ENCODE peak calls at places on chromosomes 5 and 9, in four cellular contexts. M, Y, W and T are unnamed samples.

GRCh38 chr9:27888661-27889295 is 315.5 kb upstream of the C9orf72 start:
- DNase-seq in M (no peak), Y (no peak), W (no peak), T (no peak)

GRCh38 chr5:135437796-135438560 is 9.2 kb downstream of the DCANP1 start:
- DNase-seq in M (peak; percentile 60), Y (no peak), W (peak; percentile 77), T (no peak)

GRCh38 chr5:136236479-136237083 is 43.6 kb upstream of the SMIM32 start:
- DNase-seq in M (no peak), Y (no peak), W (no peak), T (no peak)

GRCh38 chr5:136424835-136425694 is 59.7 kb upstream of the TRPC7 start:
- DNase-seq in M (peak; percentile 61), Y (peak; percentile 10), W (peak; percentile 69), T (peak; percentile 89)

GRCh38 chr9:112754578-112754977 is 4.0 kb downstream of the SNX30 start:
- DNase-seq in M (no peak), Y (no peak), W (peak; percentile 29), T (no peak)

GRCh38 chr5:171681667-171682066 is 104.0 kb upstream of the SMIM23 start:
- DNase-seq in M (no peak), Y (no peak), W (no peak), T (no peak)

GRCh38 chr9:7045361-7045760 is 287.6 kb downstream of the KDM4C start:
- DNase-seq in M (no peak), Y (no peak), W (peak; percentile 58), T (no peak)

GRCh38 chr9:125330587-125330986 is 69.0 kb downstream of the GAPVD1 start:
- DNase-seq in M (no peak), Y (no peak), W (no peak), T (no peak)

GRCh38 chr5:174720612-174721521 is 3.5 kb upstream of the MSX2 start:
- DNase-seq in M (no peak), Y (no peak), W (peak; percentile 28), T (no peak)

GRCh38 chr9:135701067-135701967 is 668 bp upstream of the KCNT1 start:
- DNase-seq in M (no peak), Y (no peak), W (no peak), T (no peak)

GRCh38 chr5:1785984-1786383 is 13.7 kb downstream of the MRPL36 start:
- DNase-seq in M (no peak), Y (no peak), W (no peak), T (peak; percentile 42)

GRCh38 chr5:146005723-146006122 is 69.3 kb downstream of the SH3RF2 start:
- DNase-seq in M (no peak), Y (no peak), W (no peak), T (no peak)

GRCh38 chr5:144844086-144844485 is 673.4 kb downstream of the KCTD16 start:
- DNase-seq in M (no peak), Y (no peak), W (peak; percentile 66), T (no peak)

GRCh38 chr5:41346609-41347008 is 133.3 kb upstream of the C6 start:
- DNase-seq in M (no peak), Y (no peak), W (peak; percentile 34), T (no peak)

GRCh38 chr5:139925650-139926640 is 117.2 kb downstream of the NRG2 start:
- DNase-seq in M (no peak), Y (peak; percentile 11), W (no peak), T (no peak)

GRCh38 chr5:80238778-80239679 is 16.8 kb downstream of the SERINC5 start:
- DNase-seq in M (peak; percentile 72), Y (no peak), W (peak; percentile 44), T (peak; percentile 71)

GRCh38 chr5:89437450-89438435 is 554.8 kb upstream of the MEF2C start:
- DNase-seq in M (no peak), Y (no peak), W (peak; percentile 26), T (no peak)

GRCh38 chr5:9156282-9156681 is 389.6 kb downstream of the SEMA5A start:
- DNase-seq in M (no peak), Y (no peak), W (peak; percentile 88), T (no peak)

GRCh38 chr5:85843535-85843934 is 774.2 kb upstream of the COX7C start:
- DNase-seq in M (no peak), Y (no peak), W (no peak), T (peak; percentile 62)

GRCh38 chr9:86005253-86005775 is 64.4 kb downstream of the NAA35 start:
- DNase-seq in M (no peak), Y (no peak), W (no peak), T (no peak)

GRCh38 chr9:79580065-79580464 is 8.3 kb downstream of the TLE4 start:
- DNase-seq in M (no peak), Y (no peak), W (no peak), T (no peak)

GRCh38 chr5:128537306-128537998 is 593 bp downstream of the FBN2 start:
- DNase-seq in M (peak; percentile 23), Y (no peak), W (peak; percentile 86), T (peak; percentile 40)

GRCh38 chr5:109668237-109668636 is 21.5 kb upstream of the MAN2A1 start:
- DNase-seq in M (no peak), Y (no peak), W (no peak), T (no peak)

GRCh38 chr5:151048526-151048925 is 28.1 kb downstream of the GPX3 start:
- DNase-seq in M (no peak), Y (no peak), W (no peak), T (no peak)

GRCh38 chr5:36653046-36653445 is 46.6 kb downstream of the SLC1A3 start:
- DNase-seq in M (no peak), Y (no peak), W (no peak), T (no peak)

GRCh38 chr5:72092074-72092473 is 15.2 kb upstream of the MAP1B start:
- DNase-seq in M (no peak), Y (no peak), W (no peak), T (no peak)

GRCh38 chr5:120564013-120564412 is 99.9 kb downstream of the PRR16 start:
- DNase-seq in M (no peak), Y (no peak), W (no peak), T (no peak)

GRCh38 chr5:135356522-135357318 is 42.3 kb downstream of the MACROH2A1 start:
- DNase-seq in M (peak; percentile 83), Y (no peak), W (peak; percentile 85), T (peak; percentile 87)

GRCh38 chr9:37582548-37583157 is 6.5 kb upstream of the FBXO10 start:
- DNase-seq in M (no peak), Y (no peak), W (peak; percentile 87), T (no peak)

GRCh38 chr9:4144869-4145268 is 155.0 kb downstream of the GLIS3 start:
- DNase-seq in M (no peak), Y (no peak), W (no peak), T (no peak)

GRCh38 chr5:160434022-160434531 is 12.4 kb downstream of the PTTG1 start:
- DNase-seq in M (no peak), Y (no peak), W (no peak), T (no peak)

GRCh38 chr5:73701566-73701965 is 75.6 kb downstream of the ARHGEF28 start:
- DNase-seq in M (no peak), Y (no peak), W (no peak), T (no peak)

GRCh38 chr5:33891731-33892418 is at the start of gene ADAMTS12:
- DNase-seq in M (peak; percentile 62), Y (no peak), W (peak; percentile 84), T (peak; percentile 87)

GRCh38 chr5:148556835-148557234 is 97.5 kb downstream of the HTR4 start:
- DNase-seq in M (no peak), Y (no peak), W (no peak), T (no peak)

GRCh38 chr5:50968296-50969206 is 302.1 kb downstream of the PARP8 start:
- DNase-seq in M (no peak), Y (no peak), W (no peak), T (no peak)

GRCh38 chr9:106861585-106862114 is 1.3 kb upstream of the ZNF462 start:
- DNase-seq in M (no peak), Y (no peak), W (no peak), T (no peak)

GRCh38 chr9:84869091-84869490 is 199.6 kb downstream of the NTRK2 start:
- DNase-seq in M (no peak), Y (no peak), W (no peak), T (no peak)

GRCh38 chr5:39437469-39437868 is 12.7 kb upstream of the DAB2 start:
- DNase-seq in M (no peak), Y (no peak), W (no peak), T (no peak)

GRCh38 chr5:181056431-181056830 is 16.4 kb downstream of the BTNL9 start:
- DNase-seq in M (no peak), Y (no peak), W (no peak), T (no peak)

GRCh38 chr9:78003730-78004129 is 27.9 kb downstream of the GNAQ start:
- DNase-seq in M (no peak), Y (no peak), W (no peak), T (no peak)
- H3K9me3 ChIP-seq in M (no peaks in the 10 kb centered on the region), Y (no peaks in the 10 kb centered on the region), W (no peaks in the 10 kb centered on the region), T (no peaks in the 10 kb centered on the region)

DNA sequence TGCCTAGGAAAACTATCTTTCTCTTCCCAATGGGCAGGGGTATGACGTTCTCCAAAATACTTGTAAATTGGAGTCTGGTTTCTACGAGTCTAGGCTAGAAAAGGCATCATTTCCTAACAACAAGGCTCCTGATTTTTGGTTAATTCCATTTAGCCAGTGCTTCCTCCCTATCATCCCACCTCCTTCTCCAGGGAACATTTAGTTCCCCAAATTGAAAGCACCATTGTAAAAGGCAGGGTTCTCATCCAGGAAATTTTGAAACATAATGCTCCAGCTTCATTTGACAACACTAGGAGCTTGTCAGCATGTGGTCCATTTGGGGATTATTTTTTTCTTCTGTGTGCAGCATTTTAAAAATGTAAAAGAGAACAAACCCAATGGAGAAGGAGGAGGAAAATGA is 256.5 kb upstream of the GRIA1 start:
- DNase-seq in M (no peak), Y (no peak), W (no peak), T (no peak)
- H3K9me3 ChIP-seq in M (no peaks in the 10 kb centered on the region), Y (no peaks in the 10 kb centered on the region), W (no peaks in the 10 kb centered on the region), T (no peaks in the 10 kb centered on the region)

GRCh38 chr5:141419074-141419880 is 1.6 kb upstream of the PCDHGA11 start:
- DNase-seq in M (no peak), Y (no peak), W (no peak), T (no peak)
- H3K9me3 ChIP-seq in M (peaks cover 99% of the 10 kb centered on the region), Y (peaks cover 13% of the 10 kb centered on the region), W (peaks cover 45% of the 10 kb centered on the region), T (peaks cover 44% of the 10 kb centered on the region)

GRCh38 chr5:141349917-141350619 is at the start of gene PCDHGB1:
- DNase-seq in M (no peak), Y (no peak), W (peak; percentile 65), T (no peak)

GRCh38 chr5:141356133-141356532 is 1.3 kb downstream of the PCDHGA4 start:
- DNase-seq in M (no peak), Y (no peak), W (no peak), T (no peak)

GRCh38 chr5:141354900-141355469 is at the start of gene PCDHGA4:
- DNase-seq in M (no peak), Y (no peak), W (peak; percentile 20), T (no peak)

GRCh38 chr5:141355641-141356040 is 820 bp downstream of the PCDHGA4 start:
- DNase-seq in M (no peak), Y (no peak), W (no peak), T (no peak)

GRCh38 chr5:141351591-141351990 is 1.7 kb downstream of the PCDHGB1 start:
- DNase-seq in M (no peak), Y (no peak), W (no peak), T (no peak)
- H3K9me3 ChIP-seq in M (peaks cover 98% of the 10 kb centered on the region), Y (no peaks in the 10 kb centered on the region), W (peaks cover 37% of the 10 kb centered on the region), T (peaks cover 35% of the 10 kb centered on the region)

GRCh38 chr9:40911647-40912046 is 216.8 kb downstream of the FOXD4L6 start:
- DNase-seq in M (no peak), Y (no peak), W (no peak), T (no peak)
- H3K9me3 ChIP-seq in M (peaks cover 100% of the 10 kb centered on the region), Y (peaks cover 80% of the 10 kb centered on the region), W (peaks cover 61% of the 10 kb centered on the region), T (peaks cover 61% of the 10 kb centered on the region)